ENCODE peak calls at places on chromosomes 13 and 19, in seven cellular contexts. One of them, this sample, is unnamed.
A peak's percentile ranks its signal among the peaks of the same experiment; 100 is the strongest.

GRCh38 chr19:18862976-18863842 is 31.4 kb downstream of the UPF1 start:
- DNase-seq in GM03348: no peak
- DNase-seq in mucosa of descending colon: no peak
- DNase-seq in GM19239: no peak
- DNase-seq in caudate nucleus: no peak
- DNase-seq in head of caudate nucleus: no peak
- DNase-seq in NCI-H774: no peak
- DNase-seq in this sample: no peak

GRCh38 chr13:98706446-98707110 is 45.9 kb downstream of the SLC15A1 start:
- DNase-seq in GM03348: no peak
- DNase-seq in mucosa of descending colon: no peak
- DNase-seq in GM19239: no peak
- DNase-seq in caudate nucleus: no peak
- DNase-seq in head of caudate nucleus: no peak
- DNase-seq in NCI-H774: no peak
- DNase-seq in this sample: no peak

GRCh38 chr19:17075860-17076538 is 422 bp downstream of the MYO9B start:
- DNase-seq in GM03348: peak; percentile 47
- DNase-seq in mucosa of descending colon: peak; percentile 65
- DNase-seq in GM19239: no peak
- DNase-seq in caudate nucleus: no peak
- DNase-seq in head of caudate nucleus: no peak
- DNase-seq in NCI-H774: no peak
- DNase-seq in this sample: peak; percentile 89

GRCh38 chr19:18431351-18432197 is 6.4 kb downstream of the ISYNA1 start:
- DNase-seq in GM03348: no peak
- DNase-seq in mucosa of descending colon: no peak
- DNase-seq in GM19239: no peak
- DNase-seq in caudate nucleus: no peak
- DNase-seq in head of caudate nucleus: no peak
- DNase-seq in NCI-H774: no peak
- DNase-seq in this sample: no peak

GRCh38 chr19:55146078-55146647 is 2.8 kb downstream of the TNNT1 start:
- DNase-seq in GM03348: peak; percentile 54
- DNase-seq in mucosa of descending colon: no peak
- DNase-seq in GM19239: no peak
- DNase-seq in caudate nucleus: no peak
- DNase-seq in head of caudate nucleus: no peak
- DNase-seq in NCI-H774: peak; percentile 55
- DNase-seq in this sample: no peak

GRCh38 chr19:46435009-46435408 is 6.3 kb upstream of the PNMA8C start:
- DNase-seq in GM03348: no peak
- DNase-seq in mucosa of descending colon: no peak
- DNase-seq in GM19239: no peak
- DNase-seq in caudate nucleus: peak; percentile 60
- DNase-seq in head of caudate nucleus: peak; percentile 61
- DNase-seq in NCI-H774: no peak
- DNase-seq in this sample: no peak

GRCh38 chr19:50830266-50831025 is 2.9 kb downstream of the KLK15 start:
- DNase-seq in GM03348: no peak
- DNase-seq in mucosa of descending colon: no peak
- DNase-seq in GM19239: no peak
- DNase-seq in caudate nucleus: no peak
- DNase-seq in head of caudate nucleus: no peak
- DNase-seq in NCI-H774: no peak
- DNase-seq in this sample: no peak

GRCh38 chr13:26664286-26664685 is 96.3 kb downstream of the GPR12 start:
- DNase-seq in GM03348: no peak
- DNase-seq in mucosa of descending colon: no peak
- DNase-seq in GM19239: no peak
- DNase-seq in caudate nucleus: no peak
- DNase-seq in head of caudate nucleus: no peak
- DNase-seq in NCI-H774: no peak
- DNase-seq in this sample: no peak

GRCh38 chr13:22736084-22736767 is 444.6 kb upstream of the SGCG start:
- DNase-seq in GM03348: no peak
- DNase-seq in mucosa of descending colon: no peak
- DNase-seq in GM19239: no peak
- DNase-seq in caudate nucleus: no peak
- DNase-seq in head of caudate nucleus: no peak
- DNase-seq in NCI-H774: no peak
- DNase-seq in this sample: peak; percentile 68

GRCh38 chr13:33815011-33815550 is 2.9 kb upstream of the RFC3 start:
- DNase-seq in GM03348: no peak
- DNase-seq in mucosa of descending colon: no peak
- DNase-seq in GM19239: no peak
- DNase-seq in caudate nucleus: no peak
- DNase-seq in head of caudate nucleus: no peak
- DNase-seq in NCI-H774: no peak
- DNase-seq in this sample: no peak

GRCh38 chr19:50557009-50557613 is 11.1 kb downstream of the LRRC4B start:
- DNase-seq in GM03348: no peak
- DNase-seq in mucosa of descending colon: no peak
- DNase-seq in GM19239: no peak
- DNase-seq in caudate nucleus: no peak
- DNase-seq in head of caudate nucleus: no peak
- DNase-seq in NCI-H774: no peak
- DNase-seq in this sample: no peak

GRCh38 chr19:19342086-19343015 is 21.7 kb downstream of the MAU2 start:
- DNase-seq in GM03348: peak; percentile 85
- DNase-seq in mucosa of descending colon: peak; percentile 73
- DNase-seq in GM19239: peak; percentile 41
- DNase-seq in caudate nucleus: peak; percentile 8
- DNase-seq in head of caudate nucleus: peak; percentile 42
- DNase-seq in NCI-H774: no peak
- DNase-seq in this sample: no peak

GRCh38 chr19:45211751-45212381 is 33.3 kb downstream of the BLOC1S3 start:
- DNase-seq in GM03348: peak; percentile 2
- DNase-seq in mucosa of descending colon: no peak
- DNase-seq in GM19239: no peak
- DNase-seq in caudate nucleus: no peak
- DNase-seq in head of caudate nucleus: no peak
- DNase-seq in NCI-H774: no peak
- DNase-seq in this sample: peak; percentile 90

GRCh38 chr19:14147797-14148605 is 11.6 kb upstream of the ASF1B start:
- DNase-seq in GM03348: peak; percentile 91
- DNase-seq in mucosa of descending colon: peak; percentile 74
- DNase-seq in GM19239: no peak
- DNase-seq in caudate nucleus: peak; percentile 21
- DNase-seq in head of caudate nucleus: peak; percentile 77
- DNase-seq in NCI-H774: peak; percentile 1
- DNase-seq in this sample: peak; percentile 91

GRCh38 chr19:48746738-48747575 is at the start of gene IZUMO1:
- DNase-seq in GM03348: peak; percentile 87
- DNase-seq in mucosa of descending colon: peak; percentile 72
- DNase-seq in GM19239: peak; percentile 70
- DNase-seq in caudate nucleus: peak; percentile 76
- DNase-seq in head of caudate nucleus: peak; percentile 75
- DNase-seq in NCI-H774: no peak
- DNase-seq in this sample: peak; percentile 95

GRCh38 chr19:14141041-14141440 is 4.7 kb upstream of the ASF1B start:
- DNase-seq in GM03348: no peak
- DNase-seq in mucosa of descending colon: no peak
- DNase-seq in GM19239: no peak
- DNase-seq in caudate nucleus: no peak
- DNase-seq in head of caudate nucleus: no peak
- DNase-seq in NCI-H774: no peak
- DNase-seq in this sample: no peak

This sample was measured in kidney.